ENCODE peak calls at places on chromosome 13, in five cellular contexts. D is CD4-positive, alpha-beta memory T cell; W is adrenal gland; A is IMR-90; K is tibial artery. G is an unnamed sample.

GRCh38 chr13:60482012-60482411 is 85.0 kb downstream of the TDRD3 start:
- DNase-seq in W (no peak), A (peak), K (no peak), D (no peak), G (no peak)

GRCh38 chr13:40315416-40316064 is 350.9 kb downstream of the FOXO1 start:
- DNase-seq in K (no peak), W (peak), D (peak), A (no peak), G (no peak)

GRCh38 chr13:74103196-74103595 is 31.0 kb downstream of the KLF12 start:
- DNase-seq in D (no peak), K (no peak), A (no peak), W (no peak), G (no peak)

GRCh38 chr13:27988520-27988919 is at the start of gene URAD:
- DNase-seq in W (no peak), K (peak), A (no peak), D (no peak), G (no peak)

GRCh38 chr13:36997716-36998427 is 1.3 kb downstream of the ALG5 start:
- DNase-seq in A (peak), W (no peak), K (no peak), D (no peak), G (no peak)

GRCh38 chr13:89695343-89696257 is 1651.9 kb upstream of the MIR17HG start:
- DNase-seq in K (no peak), A (peak), D (no peak), W (peak), G (no peak)

GRCh38 chr13:101325423-101325822 is 90.9 kb downstream of the NALCN start:
- DNase-seq in K (no peak), A (no peak), D (no peak), W (no peak), G (no peak)

GRCh38 chr13:100128838-100129237 is 39.9 kb downstream of the PCCA start:
- DNase-seq in D (no peak), W (no peak), K (no peak), A (no peak), G (no peak)

GRCh38 chr13:112354330-112355273 is 21.6 kb upstream of the SPACA7 start:
- DNase-seq in K (no peak), D (no peak), W (no peak), A (no peak), G (no peak)

GRCh38 chr13:91726666-91727065 is 328.2 kb downstream of the GPC5 start:
- DNase-seq in K (no peak), W (no peak), A (no peak), D (no peak), G (no peak)

GRCh38 chr13:112105244-112105681 is 38.3 kb downstream of the SOX1 start:
- DNase-seq in D (no peak), K (no peak), A (no peak), W (no peak), G (no peak)

GRCh38 chr13:34678154-34678553 is 263.9 kb upstream of the NBEA start:
- DNase-seq in W (no peak), D (no peak), K (no peak), A (no peak), G (no peak)

GRCh38 chr13:113252516-113252915 is 43.1 kb downstream of the CUL4A start:
- DNase-seq in W (no peak), K (no peak), A (no peak), D (no peak), G (no peak)

GRCh38 chr13:52751196-52751595 is 11.6 kb upstream of the CNMD start:
- DNase-seq in A (no peak), K (no peak), W (no peak), D (no peak), G (no peak)

GRCh38 chr13:110405597-110406450 is 98.7 kb downstream of the COL4A2 start:
- DNase-seq in A (peak), K (no peak), D (no peak), W (no peak), G (no peak)

GRCh38 chr13:27120011-27120410 is 51.6 kb downstream of the USP12 start:
- DNase-seq in K (no peak), W (no peak), D (no peak), A (peak), G (no peak)

GRCh38 chr13:98769736-98770135 is 17.3 kb upstream of the SLC15A1 start:
- DNase-seq in D (no peak), K (no peak), W (no peak), A (no peak), G (no peak)

GRCh38 chr13:107669356-107669755 is 546.0 kb downstream of the LIG4 start:
- DNase-seq in A (peak), K (no peak), D (no peak), W (no peak), G (no peak)

GRCh38 chr13:110640591-110641029 is 25.3 kb downstream of the NAXD start:
- DNase-seq in D (no peak), A (peak), W (peak), K (peak), G (no peak)

GRCh38 chr13:110773480-110773879 is 60.0 kb downstream of the ING1 start:
- DNase-seq in W (no peak), K (no peak), A (no peak), D (no peak), G (no peak)

GRCh38 chr13:45367358-45367757 is 26.4 kb upstream of the TPT1 start:
- DNase-seq in K (no peak), D (peak), W (peak), A (peak), G (peak)

GRCh38 chr13:70856706-70857105 is 748.5 kb upstream of the KLHL1 start:
- DNase-seq in K (no peak), D (no peak), A (no peak), W (no peak), G (no peak)

GRCh38 chr13:30119476-30119875 is 187.9 kb downstream of the KATNAL1 start:
- DNase-seq in W (no peak), A (peak), D (peak), K (no peak), G (no peak)

GRCh38 chr13:99450416-99450815 is 50.9 kb upstream of the TM9SF2 start:
- DNase-seq in K (no peak), W (no peak), A (no peak), D (no peak), G (no peak)

GRCh38 chr13:28161370-28161769 is 23.0 kb downstream of the PAN3 start:
- DNase-seq in W (no peak), A (peak), D (no peak), K (no peak), G (no peak)

GRCh38 chr13:44371421-44371820 is 2.2 kb upstream of the SERP2 start:
- DNase-seq in D (no peak), A (no peak), K (no peak), W (no peak), G (no peak)

GRCh38 chr13:59633290-59633689 is 530.4 kb downstream of the DIAPH3 start:
- DNase-seq in D (no peak), A (no peak), W (peak), K (no peak), G (no peak)

GRCh38 chr13:30610311-30610710 is 7.4 kb upstream of the USPL1 start:
- DNase-seq in K (no peak), A (no peak), W (no peak), D (no peak), G (no peak)

GRCh38 chr13:77325371-77325941 is 1.4 kb downstream of the MYCBP2 start:
- DNase-seq in A (no peak), D (peak), K (no peak), W (no peak), G (no peak)
- H3K27ac ChIP-seq in A (peak), D (peak), K (peak), W (peak), G (peak)

DNA sequence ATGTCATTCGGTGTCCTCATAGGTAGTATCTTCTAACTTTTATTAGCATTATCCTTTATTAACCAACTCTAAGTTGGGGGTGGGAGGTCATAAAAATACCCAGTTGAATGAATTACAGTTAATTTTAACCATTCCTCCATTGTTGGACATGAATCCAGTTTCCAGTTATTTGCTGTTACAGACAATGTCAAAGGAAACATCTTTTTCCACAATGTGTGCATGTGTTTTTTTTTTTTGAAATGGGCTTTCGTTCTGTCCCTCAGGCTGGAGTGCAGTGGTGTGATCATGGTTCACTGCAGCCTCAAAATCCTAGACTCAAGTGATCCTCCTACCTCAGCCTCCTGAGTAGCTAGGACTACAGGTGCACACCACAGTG is 32.0 kb downstream of the KLF5 start:
- DNase-seq in K (no peak), A (no peak), W (no peak), D (no peak), G (no peak)
- H3K27ac ChIP-seq in K (no peak), A (no peak), W (no peak), D (no peak), G (no peak)

GRCh38 chr13:32468502-32469147 is 40.7 kb upstream of the N4BP2L1 start:
- DNase-seq in K (no peak), A (no peak), W (no peak), D (no peak), G (no peak)
- H3K27ac ChIP-seq in K (no peak), A (no peak), W (no peak), D (no peak), G (no peak)

GRCh38 chr13:97342936-97343335 is 91.0 kb upstream of the RAP2A start:
- DNase-seq in K (no peak), A (no peak), D (no peak), W (no peak), G (no peak)
- H3K27ac ChIP-seq in K (no peak), A (peak), D (no peak), W (no peak), G (no peak)

DNA sequence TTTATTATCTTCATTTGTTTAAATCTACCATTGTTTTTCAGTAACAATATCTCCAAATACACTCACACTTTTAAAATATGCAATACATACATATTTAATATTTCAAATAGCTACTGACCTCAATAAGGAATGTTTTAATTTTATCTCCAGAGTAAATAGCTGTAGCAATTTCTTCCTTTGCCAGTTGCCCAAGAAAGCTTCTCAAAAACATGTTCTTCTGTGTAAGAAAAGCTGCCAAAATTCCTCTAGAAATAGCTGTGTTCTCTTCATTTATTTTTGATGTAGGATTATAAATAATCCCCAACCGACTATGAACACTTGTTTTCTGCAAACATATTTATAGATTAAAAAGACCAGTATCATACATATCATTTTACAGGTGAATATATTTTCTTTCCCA is 150.5 kb downstream of the UGGT2 start:
- DNase-seq in A (no peak), W (no peak), K (no peak), D (no peak), G (no peak)
- H3K27ac ChIP-seq in A (no peak), W (no peak), K (no peak), D (no peak), G (no peak)

GRCh38 chr13:32736648-32737047 is 150.4 kb downstream of the PDS5B start:
- DNase-seq in K (no peak), A (no peak), W (no peak), D (no peak), G (no peak)

GRCh38 chr13:32737679-32738078 is 151.4 kb downstream of the PDS5B start:
- DNase-seq in K (no peak), D (no peak), W (no peak), A (no peak), G (no peak)

GRCh38 chr13:32735859-32736258 is 149.6 kb downstream of the PDS5B start:
- DNase-seq in D (no peak), W (no peak), A (no peak), K (no peak), G (no peak)

GRCh38 chr13:32734511-32734910 is 148.3 kb downstream of the PDS5B start:
- DNase-seq in A (peak), K (no peak), D (no peak), W (no peak), G (no peak)

GRCh38 chr13:32737111-32737571 is 150.9 kb downstream of the PDS5B start:
- DNase-seq in K (no peak), D (peak), A (no peak), W (no peak), G (no peak)
- H3K27ac ChIP-seq in K (peak), D (peak), A (no peak), W (peak), G (peak)

G was measured in lower lobe of right lung.